ENCODE peak calls at places on chromosomes 13 and 19, in ten cellular contexts. S is neural progenitor cell, A is astrocyte of the spinal cord, U is fibroblast of lung, E is foreskin fibroblast, K is dorsolateral prefrontal cortex, I is cardiac fibroblast, L is GM12865, Y is fibroblast of pulmonary artery, M is heart left ventricle. N is an unnamed sample.

GRCh38 chr19:55481148-55482127 is 3.5 kb upstream of the NAT14 start:
- DNase-seq in E (no peak), S (no peak), K (no peak), A (no peak), M (no peak), I (no peak), Y (no peak), U (no peak), L (no peak), N (no peak)

GRCh38 chr19:16160445-16160942 is 12.8 kb downstream of the CIB3 start:
- DNase-seq in E (no peak), I (no peak), A (no peak), S (no peak), M (no peak), U (no peak), L (no peak), Y (no peak), K (no peak), N (no peak)

GRCh38 chr13:50651916-50652315 is 191.6 kb downstream of the DLEU7 start:
- DNase-seq in A (no peak), I (no peak), K (no peak), Y (no peak), S (no peak), U (no peak), M (no peak), L (no peak), E (no peak), N (no peak)

GRCh38 chr19:54462713-54463530 is 656 bp downstream of the LENG9 start:
- DNase-seq in A (peak), U (peak), E (peak), L (peak), M (peak), I (peak), Y (peak), K (peak), S (peak), N (peak)

GRCh38 chr19:56133858-56134654 is 7.0 kb upstream of the ZNF444 start:
- DNase-seq in U (no peak), K (no peak), L (peak), S (no peak), M (no peak), Y (no peak), E (no peak), A (no peak), I (peak), N (no peak)

GRCh38 chr19:50418186-50419021 is at the start of gene SPIB:
- DNase-seq in S (peak), K (no peak), E (no peak), A (no peak), Y (no peak), L (peak), U (no peak), I (no peak), M (no peak), N (no peak)

GRCh38 chr13:113997845-113998751 is 24.2 kb upstream of the C13orf46 start:
- DNase-seq in M (peak), A (peak), K (no peak), Y (peak), I (peak), L (no peak), E (peak), S (no peak), U (peak), N (no peak)

GRCh38 chr13:33014291-33014690 is 1.9 kb upstream of the KL start:
- DNase-seq in Y (no peak), I (no peak), K (no peak), A (no peak), E (no peak), L (no peak), S (no peak), M (no peak), U (no peak), N (no peak)

GRCh38 chr19:33186835-33187540 is 7.1 kb upstream of the LRP3 start:
- DNase-seq in Y (no peak), E (no peak), K (no peak), L (no peak), M (no peak), U (no peak), S (no peak), A (no peak), I (no peak), N (no peak)

GRCh38 chr13:21310220-21310619 is 133.8 kb downstream of the MRPL57 start:
- DNase-seq in L (no peak), K (no peak), E (no peak), Y (no peak), M (no peak), I (no peak), U (no peak), S (no peak), A (no peak), N (no peak)

GRCh38 chr13:43767351-43767901 is 19.3 kb downstream of the ENOX1 start:
- DNase-seq in I (peak), M (peak), Y (peak), S (no peak), A (no peak), L (no peak), K (no peak), E (no peak), U (peak), N (no peak)

GRCh38 chr19:48297975-48298374 is 27.4 kb upstream of the EMP3 start:
- DNase-seq in Y (no peak), U (no peak), M (no peak), A (no peak), I (no peak), E (no peak), K (no peak), S (no peak), L (no peak), N (no peak)

GRCh38 chr13:113649212-113649611 is 8.8 kb downstream of the ATP4B start:
- DNase-seq in M (peak), K (no peak), S (no peak), E (no peak), I (no peak), U (no peak), Y (no peak), L (no peak), A (no peak), N (peak)

GRCh38 chr19:46521241-46521640 is 25.6 kb upstream of the PNMA8B start:
- DNase-seq in L (no peak), U (no peak), M (no peak), A (no peak), I (no peak), K (no peak), E (no peak), Y (no peak), S (no peak), N (no peak)

GRCh38 chr13:111897846-111898215 is 169.1 kb upstream of the SOX1 start:
- DNase-seq in M (no peak), Y (no peak), S (no peak), L (no peak), I (no peak), A (no peak), E (no peak), U (no peak), K (no peak), N (peak)

GRCh38 chr13:43561081-43561480 is 225.7 kb downstream of the ENOX1 start:
- DNase-seq in L (no peak), A (no peak), K (no peak), E (no peak), I (no peak), M (no peak), S (no peak), Y (no peak), U (no peak), N (no peak)

GRCh38 chr19:46448601-46449000 is 19.9 kb upstream of the PNMA8C start:
- DNase-seq in I (no peak), L (no peak), E (no peak), A (no peak), U (no peak), S (no peak), M (no peak), K (no peak), Y (no peak), N (no peak)

GRCh38 chr19:51389143-51389542 is 1.2 kb downstream of the C19orf84 start:
- DNase-seq in M (no peak), U (no peak), S (no peak), E (no peak), L (no peak), K (no peak), I (no peak), Y (no peak), A (no peak), N (no peak)

GRCh38 chr13:44232729-44233128 is 140.9 kb upstream of the SERP2 start:
- DNase-seq in S (no peak), U (no peak), I (no peak), M (no peak), A (no peak), K (no peak), E (no peak), L (no peak), Y (no peak), N (no peak)

DNA sequence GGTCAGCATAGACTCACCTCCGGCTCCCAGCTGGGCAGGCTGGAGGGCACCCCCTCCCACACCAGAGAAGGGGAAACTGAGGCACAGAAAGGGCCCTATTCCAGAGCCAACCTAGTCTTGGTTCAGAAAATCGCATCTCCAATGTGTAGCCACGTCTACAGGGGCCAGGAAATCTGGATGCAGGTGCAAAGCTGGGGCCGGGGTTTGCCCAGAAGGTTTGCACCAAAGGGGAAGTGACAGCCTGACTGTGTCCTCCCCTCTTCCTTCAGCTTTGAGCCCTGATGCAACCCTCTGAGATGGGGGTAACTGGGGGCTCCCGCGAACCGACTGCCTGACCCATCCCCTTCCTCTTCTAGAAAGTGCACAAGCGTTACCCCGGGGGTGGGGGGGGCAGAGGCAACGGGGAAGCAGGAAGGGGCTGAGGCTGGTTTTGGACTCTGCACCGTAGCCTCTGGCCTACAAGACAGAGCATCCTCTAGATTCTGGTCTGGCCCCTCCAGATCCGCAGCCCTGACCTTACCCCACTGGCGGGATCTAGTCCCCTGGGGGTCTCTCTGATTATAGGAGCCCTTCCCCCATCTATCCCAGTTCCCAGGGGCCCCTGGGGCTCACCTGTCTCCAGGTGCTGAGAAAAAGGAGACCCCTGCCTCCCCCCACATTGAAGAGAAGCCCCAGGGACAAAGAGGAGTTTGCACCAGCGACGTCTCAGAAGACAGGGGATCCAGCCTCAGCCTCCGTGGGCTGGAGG is 1.1 kb upstream of the ONECUT3 start:
- DNase-seq in U (no peak), A (no peak), L (no peak), S (no peak), M (no peak), I (no peak), K (no peak), Y (no peak), E (no peak), N (no peak)
- TF ChIP-seq CTCF in U (no peak), A (no peak), L (no peak), S (no peak), M (no peak), I (no peak), K (no peak), Y (no peak), E (no peak), N (no peak)

DNA sequence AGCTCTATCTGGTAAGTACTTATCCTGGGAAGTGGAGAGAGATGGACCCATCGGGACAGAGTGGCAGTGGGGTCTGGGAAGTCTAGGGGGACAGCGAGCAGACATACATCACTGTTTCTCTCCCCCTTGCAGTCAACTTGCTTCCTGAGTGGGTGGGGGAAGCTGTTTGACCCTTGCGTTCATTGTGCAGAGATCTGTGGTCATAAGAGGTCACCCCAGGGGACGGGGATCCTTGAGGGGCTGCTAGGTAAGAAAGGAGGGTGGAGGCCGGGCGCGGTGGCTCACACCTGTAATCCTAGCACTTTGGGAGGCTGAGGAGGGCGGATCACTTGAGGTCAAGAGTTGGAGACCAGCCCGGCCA is 474 bp downstream of the ARHGEF18 start:
- DNase-seq in U (no peak), K (no peak), S (no peak), Y (no peak), E (no peak), L (peak), I (no peak), M (no peak), A (no peak), N (no peak)
- TF ChIP-seq CTCF in U (no peak), K (no peak), S (no peak), Y (no peak), E (no peak), L (no peak), I (no peak), M (no peak), A (no peak), N (no peak)

GRCh38 chr13:79779061-79779460 is 298.1 kb downstream of the NDFIP2 start:
- DNase-seq in I (no peak), S (no peak), L (peak), A (no peak), E (no peak), K (no peak), M (no peak), Y (no peak), U (no peak), N (no peak)
- TF ChIP-seq CTCF in I (no peak), S (no peak), L (no peak), A (no peak), E (no peak), K (no peak), M (no peak), Y (no peak), U (no peak), N (no peak)

GRCh38 chr13:29230446-29230845 is 365.0 kb downstream of the SLC7A1 start:
- DNase-seq in I (no peak), M (no peak), E (no peak), U (no peak), L (no peak), A (no peak), K (no peak), S (no peak), Y (no peak), N (no peak)

DNA sequence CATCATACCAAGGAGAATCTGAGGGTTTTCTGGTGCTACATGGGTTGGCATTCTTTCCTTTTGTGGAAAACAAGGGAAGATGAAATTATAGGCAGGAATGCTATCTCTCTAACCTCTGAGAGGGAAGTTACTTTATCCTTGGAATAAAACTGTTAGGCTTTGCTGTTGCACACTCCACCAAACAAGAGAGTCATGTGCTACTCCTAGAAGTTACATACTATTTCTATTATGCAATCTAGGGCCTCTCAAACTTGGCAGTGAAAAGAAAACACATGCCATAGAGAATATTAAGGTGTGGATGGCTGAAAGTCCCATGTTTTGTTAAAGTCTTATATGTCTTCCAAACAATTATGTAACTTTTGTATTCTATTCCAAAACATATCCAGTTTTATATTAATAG is 367.9 kb downstream of the SLC7A1 start:
- DNase-seq in L (no peak), U (no peak), I (no peak), K (no peak), M (no peak), Y (no peak), S (no peak), E (no peak), A (no peak), N (no peak)
- TF ChIP-seq CTCF in L (no peak), U (no peak), I (no peak), K (no peak), M (no peak), Y (no peak), S (no peak), E (no peak), A (no peak), N (no peak)

GRCh38 chr19:43675269-43675879 is 5.4 kb upstream of the PLAUR start:
- DNase-seq in Y (peak), L (peak), A (peak), I (peak), M (no peak), K (no peak), U (peak), E (no peak), S (no peak), N (no peak)

GRCh38 chr19:43674630-43674982 is 4.6 kb upstream of the PLAUR start:
- DNase-seq in I (peak), A (no peak), E (no peak), L (no peak), K (no peak), S (no peak), Y (peak), M (no peak), U (peak), N (no peak)

GRCh38 chr19:43673702-43674629 is 4.0 kb upstream of the PLAUR start:
- DNase-seq in S (no peak), I (no peak), M (peak), Y (no peak), L (no peak), U (no peak), A (no peak), E (no peak), K (no peak), N (no peak)

GRCh38 chr19:43678512-43678911 is 8.5 kb upstream of the PLAUR start:
- DNase-seq in L (no peak), Y (no peak), U (no peak), S (no peak), I (no peak), K (no peak), A (no peak), E (no peak), M (no peak), N (no peak)

GRCh38 chr19:43675906-43676305 is 5.9 kb upstream of the PLAUR start:
- DNase-seq in M (no peak), A (no peak), S (no peak), Y (no peak), E (no peak), I (no peak), L (no peak), K (no peak), U (no peak), N (no peak)
- TF ChIP-seq CTCF in M (no peak), A (no peak), S (no peak), Y (no peak), E (no peak), I (no peak), L (no peak), K (no peak), U (no peak), N (no peak)

GRCh38 chr19:30649934-30650614 is 277.9 kb downstream of the ZNF536 start:
- DNase-seq in L (peak), S (peak), Y (peak), I (peak), M (no peak), E (peak), U (peak), A (peak), K (no peak), N (peak)
- TF ChIP-seq CTCF in L (peak), S (peak), Y (peak), I (peak), M (peak), E (peak), U (peak), A (peak), K (peak), N (peak)

DNA sequence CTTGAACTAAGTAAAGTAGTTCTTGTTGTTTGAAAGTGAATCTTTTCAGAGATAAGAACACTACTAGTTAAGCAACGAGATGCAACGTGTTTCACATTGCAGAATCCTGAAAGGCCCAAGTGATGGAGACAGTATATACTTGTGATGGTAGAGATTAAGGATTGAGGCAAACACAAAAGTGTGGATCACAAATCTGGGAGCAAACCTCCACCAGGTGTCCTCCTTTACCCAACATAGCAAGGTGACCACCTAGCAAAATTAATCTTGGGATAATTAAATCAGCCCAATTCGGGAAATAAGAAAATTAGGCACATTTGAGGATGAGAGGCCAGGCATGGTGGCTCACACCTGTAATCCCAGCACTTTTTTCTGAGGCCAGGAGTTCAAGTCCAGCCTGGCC is 563.9 kb downstream of the DACH1 start:
- DNase-seq in I (peak), K (no peak), L (no peak), Y (peak), U (no peak), S (no peak), M (no peak), A (no peak), E (no peak), N (no peak)
- TF ChIP-seq CTCF in I (no peak), K (no peak), L (no peak), Y (peak), U (peak), S (peak), M (peak), A (no peak), E (no peak), N (peak)

N was measured in type B pancreatic cell.